ENCODE peak calls at places on chromosomes 3 and 15, in eight cellular contexts. One of them, this sample, is unnamed.

GRCh38 chr3:180855364-180855763 is 57.1 kb upstream of the FXR1 start:
- DNase-seq in neural crest cell: no peak
- DNase-seq in GM20000: no peak
- DNase-seq in choroid plexus epithelial cell: peak; percentile 5
- DNase-seq in heart left ventricle: no peak
- DNase-seq in AG10803: no peak
- DNase-seq in GM23338: peak; percentile 85
- DNase-seq in activated B cell treated with CpG ODN at 0.5 μM for 24 hours: no peak
- DNase-seq in this sample: no peak

GRCh38 chr3:165185707-165186327 is 10.4 kb downstream of the SLITRK3 start:
- DNase-seq in neural crest cell: peak; percentile 56
- DNase-seq in GM20000: peak; percentile 58
- DNase-seq in choroid plexus epithelial cell: peak; percentile 76
- DNase-seq in heart left ventricle: no peak
- DNase-seq in AG10803: peak; percentile 56
- DNase-seq in GM23338: peak; percentile 82
- DNase-seq in activated B cell treated with CpG ODN at 0.5 μM for 24 hours: no peak
- DNase-seq in this sample: no peak

GRCh38 chr3:54322354-54322753 is 200.0 kb downstream of the CACNA2D3 start:
- DNase-seq in neural crest cell: no peak
- DNase-seq in GM20000: no peak
- DNase-seq in choroid plexus epithelial cell: no peak
- DNase-seq in heart left ventricle: no peak
- DNase-seq in AG10803: no peak
- DNase-seq in GM23338: no peak
- DNase-seq in activated B cell treated with CpG ODN at 0.5 μM for 24 hours: no peak
- DNase-seq in this sample: no peak

GRCh38 chr3:64518950-64519349 is 168.8 kb downstream of the ADAMTS9 start:
- DNase-seq in neural crest cell: no peak
- DNase-seq in GM20000: no peak
- DNase-seq in choroid plexus epithelial cell: peak; percentile 66
- DNase-seq in heart left ventricle: no peak
- DNase-seq in AG10803: peak; percentile 86
- DNase-seq in GM23338: no peak
- DNase-seq in activated B cell treated with CpG ODN at 0.5 μM for 24 hours: no peak
- DNase-seq in this sample: no peak

GRCh38 chr3:134036291-134036690 is 6.6 kb upstream of the SLCO2A1 start:
- DNase-seq in neural crest cell: no peak
- DNase-seq in GM20000: no peak
- DNase-seq in choroid plexus epithelial cell: no peak
- DNase-seq in heart left ventricle: no peak
- DNase-seq in AG10803: no peak
- DNase-seq in GM23338: no peak
- DNase-seq in activated B cell treated with CpG ODN at 0.5 μM for 24 hours: no peak
- DNase-seq in this sample: no peak

GRCh38 chr3:13228584-13228983 is 155.4 kb upstream of the IQSEC1 start:
- DNase-seq in neural crest cell: no peak
- DNase-seq in GM20000: no peak
- DNase-seq in choroid plexus epithelial cell: no peak
- DNase-seq in heart left ventricle: no peak
- DNase-seq in AG10803: no peak
- DNase-seq in GM23338: no peak
- DNase-seq in activated B cell treated with CpG ODN at 0.5 μM for 24 hours: no peak
- DNase-seq in this sample: no peak

GRCh38 chr3:112972158-112972557 is 2.7 kb downstream of the CD200R1 start:
- DNase-seq in neural crest cell: no peak
- DNase-seq in GM20000: no peak
- DNase-seq in choroid plexus epithelial cell: no peak
- DNase-seq in heart left ventricle: no peak
- DNase-seq in AG10803: no peak
- DNase-seq in GM23338: no peak
- DNase-seq in activated B cell treated with CpG ODN at 0.5 μM for 24 hours: no peak
- DNase-seq in this sample: no peak

GRCh38 chr15:69987492-69988482 is 109.9 kb downstream of the TLE3 start:
- DNase-seq in neural crest cell: no peak
- DNase-seq in GM20000: no peak
- DNase-seq in choroid plexus epithelial cell: no peak
- DNase-seq in heart left ventricle: no peak
- DNase-seq in AG10803: no peak
- DNase-seq in GM23338: no peak
- DNase-seq in activated B cell treated with CpG ODN at 0.5 μM for 24 hours: no peak
- DNase-seq in this sample: no peak

GRCh38 chr3:185448107-185448506 is 50.7 kb downstream of the TMEM41A start:
- DNase-seq in neural crest cell: no peak
- DNase-seq in GM20000: no peak
- DNase-seq in choroid plexus epithelial cell: no peak
- DNase-seq in heart left ventricle: no peak
- DNase-seq in AG10803: no peak
- DNase-seq in GM23338: no peak
- DNase-seq in activated B cell treated with CpG ODN at 0.5 μM for 24 hours: no peak
- DNase-seq in this sample: no peak
- TF ChIP-seq CTCF in neural crest cell: no peak
- TF ChIP-seq CTCF in GM20000: no peak
- TF ChIP-seq CTCF in choroid plexus epithelial cell: no peak
- TF ChIP-seq CTCF in heart left ventricle: no peak
- TF ChIP-seq CTCF in AG10803: no peak
- TF ChIP-seq CTCF in GM23338: no peak
- TF ChIP-seq CTCF in activated B cell treated with CpG ODN at 0.5 μM for 24 hours: no peak
- TF ChIP-seq CTCF in this sample: no peak

GRCh38 chr15:83833569-83833968 is 179.6 kb downstream of the ADAMTSL3 start:
- DNase-seq in neural crest cell: no peak
- DNase-seq in GM20000: no peak
- DNase-seq in choroid plexus epithelial cell: no peak
- DNase-seq in heart left ventricle: no peak
- DNase-seq in AG10803: no peak
- DNase-seq in GM23338: no peak
- DNase-seq in activated B cell treated with CpG ODN at 0.5 μM for 24 hours: no peak
- DNase-seq in this sample: no peak

GRCh38 chr15:83838763-83839162 is 184.8 kb downstream of the ADAMTSL3 start:
- DNase-seq in neural crest cell: no peak
- DNase-seq in GM20000: no peak
- DNase-seq in choroid plexus epithelial cell: no peak
- DNase-seq in heart left ventricle: no peak
- DNase-seq in AG10803: no peak
- DNase-seq in GM23338: no peak
- DNase-seq in activated B cell treated with CpG ODN at 0.5 μM for 24 hours: no peak
- DNase-seq in this sample: no peak

GRCh38 chr15:83842281-83842680 is 188.4 kb downstream of the ADAMTSL3 start:
- DNase-seq in neural crest cell: no peak
- DNase-seq in GM20000: no peak
- DNase-seq in choroid plexus epithelial cell: no peak
- DNase-seq in heart left ventricle: no peak
- DNase-seq in AG10803: no peak
- DNase-seq in GM23338: peak; percentile 37
- DNase-seq in activated B cell treated with CpG ODN at 0.5 μM for 24 hours: no peak
- DNase-seq in this sample: no peak

GRCh38 chr15:83835384-83836010 is 181.6 kb downstream of the ADAMTSL3 start:
- DNase-seq in neural crest cell: no peak
- DNase-seq in GM20000: no peak
- DNase-seq in choroid plexus epithelial cell: no peak
- DNase-seq in heart left ventricle: no peak
- DNase-seq in AG10803: no peak
- DNase-seq in GM23338: no peak
- DNase-seq in activated B cell treated with CpG ODN at 0.5 μM for 24 hours: no peak
- DNase-seq in this sample: no peak

GRCh38 chr15:83837946-83838571 is 184.1 kb downstream of the ADAMTSL3 start:
- DNase-seq in neural crest cell: peak; percentile 48
- DNase-seq in GM20000: peak; percentile 28
- DNase-seq in choroid plexus epithelial cell: peak; percentile 59
- DNase-seq in heart left ventricle: peak; percentile 42
- DNase-seq in AG10803: no peak
- DNase-seq in GM23338: peak; percentile 78
- DNase-seq in activated B cell treated with CpG ODN at 0.5 μM for 24 hours: no peak
- DNase-seq in this sample: no peak
- TF ChIP-seq CTCF in neural crest cell: peak; percentile 67
- TF ChIP-seq CTCF in GM20000: peak; percentile 23
- TF ChIP-seq CTCF in choroid plexus epithelial cell: peak; percentile 81
- TF ChIP-seq CTCF in heart left ventricle: peak; percentile 16
- TF ChIP-seq CTCF in AG10803: peak; percentile 48
- TF ChIP-seq CTCF in GM23338: peak; percentile 67
- TF ChIP-seq CTCF in activated B cell treated with CpG ODN at 0.5 μM for 24 hours: no peak
- TF ChIP-seq CTCF in this sample: no peak

DNA sequence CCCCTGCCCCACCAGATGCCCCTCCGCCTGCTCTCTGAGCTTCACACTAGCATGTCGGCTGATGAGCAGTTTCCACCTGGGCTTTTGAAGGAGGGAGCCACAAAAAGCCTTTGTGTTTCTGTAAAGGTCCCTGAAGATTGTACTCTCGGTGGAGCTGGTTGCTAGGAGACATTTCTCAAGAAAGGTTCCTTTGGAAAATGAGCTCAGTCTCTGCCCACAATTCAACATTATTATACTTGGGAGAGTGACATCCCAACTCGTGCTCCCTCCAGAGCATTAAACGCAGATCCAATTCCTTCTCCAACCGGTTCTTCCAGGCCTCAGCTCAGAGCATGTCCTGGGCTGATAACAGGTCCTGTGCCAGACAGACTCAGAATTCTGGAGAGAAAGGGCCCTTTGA is 26.8 kb upstream of the FAM107A start:
- DNase-seq in neural crest cell: no peak
- DNase-seq in GM20000: no peak
- DNase-seq in choroid plexus epithelial cell: no peak
- DNase-seq in heart left ventricle: no peak
- DNase-seq in AG10803: no peak
- DNase-seq in GM23338: no peak
- DNase-seq in activated B cell treated with CpG ODN at 0.5 μM for 24 hours: no peak
- DNase-seq in this sample: no peak
- TF ChIP-seq CTCF in neural crest cell: no peak
- TF ChIP-seq CTCF in GM20000: no peak
- TF ChIP-seq CTCF in choroid plexus epithelial cell: no peak
- TF ChIP-seq CTCF in heart left ventricle: no peak
- TF ChIP-seq CTCF in AG10803: no peak
- TF ChIP-seq CTCF in GM23338: no peak
- TF ChIP-seq CTCF in activated B cell treated with CpG ODN at 0.5 μM for 24 hours: no peak
- TF ChIP-seq CTCF in this sample: no peak

DNA sequence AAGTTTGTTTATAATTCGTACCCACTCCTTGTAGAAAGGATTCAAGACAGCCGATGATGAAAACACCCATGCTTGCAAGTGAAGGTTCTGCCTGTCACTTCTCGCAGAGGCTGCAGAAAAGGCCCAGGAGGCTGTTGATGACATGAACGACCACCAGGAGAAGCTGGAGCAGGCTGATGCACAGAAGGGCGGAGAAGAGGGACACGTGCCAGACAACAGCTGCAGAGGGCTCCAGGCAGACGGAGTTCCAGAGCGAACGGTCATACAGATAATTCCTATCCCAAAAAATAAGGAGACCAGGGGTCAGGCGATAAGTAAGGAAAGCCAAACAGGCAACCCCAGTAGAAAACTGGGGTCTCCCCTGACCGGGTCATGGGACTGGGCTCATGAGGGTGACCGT is 5.7 kb upstream of the DYNLT2B start:
- DNase-seq in neural crest cell: peak; percentile 29
- DNase-seq in GM20000: no peak
- DNase-seq in choroid plexus epithelial cell: peak; percentile 55
- DNase-seq in heart left ventricle: no peak
- DNase-seq in AG10803: peak; percentile 16
- DNase-seq in GM23338: peak; percentile 71
- DNase-seq in activated B cell treated with CpG ODN at 0.5 μM for 24 hours: no peak
- DNase-seq in this sample: no peak
- TF ChIP-seq CTCF in neural crest cell: peak; percentile 39
- TF ChIP-seq CTCF in GM20000: no peak
- TF ChIP-seq CTCF in choroid plexus epithelial cell: peak; percentile 57
- TF ChIP-seq CTCF in heart left ventricle: no peak
- TF ChIP-seq CTCF in AG10803: peak; percentile 28
- TF ChIP-seq CTCF in GM23338: peak; percentile 53
- TF ChIP-seq CTCF in activated B cell treated with CpG ODN at 0.5 μM for 24 hours: no peak
- TF ChIP-seq CTCF in this sample: no peak

This sample was measured in CD14-positive monocyte.